ENCODE peak calls at places on chromosomes 2 and 18, in five cellular contexts. One of them, this sample, is unnamed.
A peak's percentile ranks its signal among the peaks of the same experiment; 100 is the strongest.

GRCh38 chr18:47915229-47915628 is 15.2 kb downstream of the SMAD2 start:
- DNase-seq in IMR-90: peak; percentile 30
- DNase-seq in SK-N-SH: no peak
- DNase-seq in Karpas-422: no peak
- DNase-seq in GM23248: peak; percentile 30
- DNase-seq in this sample: no peak

GRCh38 chr2:20622731-20623130 is 28.2 kb downstream of the HS1BP3 start:
- DNase-seq in IMR-90: no peak
- DNase-seq in SK-N-SH: peak; percentile 41
- DNase-seq in Karpas-422: no peak
- DNase-seq in GM23248: no peak
- DNase-seq in this sample: peak; percentile 1

GRCh38 chr18:74499633-74500032 is 3.5 kb downstream of the CNDP2 start:
- DNase-seq in IMR-90: no peak
- DNase-seq in SK-N-SH: no peak
- DNase-seq in Karpas-422: peak; percentile 84
- DNase-seq in GM23248: peak; percentile 53
- DNase-seq in this sample: peak; percentile 73

GRCh38 chr2:235052514-235053354 is 100.9 kb downstream of the SH3BP4 start:
- DNase-seq in IMR-90: no peak
- DNase-seq in SK-N-SH: no peak
- DNase-seq in Karpas-422: no peak
- DNase-seq in GM23248: no peak
- DNase-seq in this sample: no peak

GRCh38 chr18:74949611-74950010 is 259.3 kb downstream of the PTGR3 start:
- DNase-seq in IMR-90: no peak
- DNase-seq in SK-N-SH: no peak
- DNase-seq in Karpas-422: no peak
- DNase-seq in GM23248: no peak
- DNase-seq in this sample: no peak

GRCh38 chr2:40244251-40245010 is 207.5 kb downstream of the SLC8A1 start:
- DNase-seq in IMR-90: peak; percentile 75
- DNase-seq in SK-N-SH: peak; percentile 42
- DNase-seq in Karpas-422: peak; percentile 78
- DNase-seq in GM23248: peak; percentile 77
- DNase-seq in this sample: peak; percentile 89

GRCh38 chr2:201242562-201243277 is 17.6 kb upstream of the CASP8 start:
- DNase-seq in IMR-90: no peak
- DNase-seq in SK-N-SH: no peak
- DNase-seq in Karpas-422: no peak
- DNase-seq in GM23248: no peak
- DNase-seq in this sample: no peak

GRCh38 chr2:203022751-203023150 is 8.1 kb downstream of the NBEAL1 start:
- DNase-seq in IMR-90: peak; percentile 42
- DNase-seq in SK-N-SH: no peak
- DNase-seq in Karpas-422: no peak
- DNase-seq in GM23248: peak; percentile 65
- DNase-seq in this sample: no peak

GRCh38 chr2:16375981-16376380 is 289.7 kb downstream of the CYRIA start:
- DNase-seq in IMR-90: no peak
- DNase-seq in SK-N-SH: no peak
- DNase-seq in Karpas-422: no peak
- DNase-seq in GM23248: no peak
- DNase-seq in this sample: no peak

GRCh38 chr2:213157242-213157641 is 5.8 kb upstream of the IKZF2 start:
- DNase-seq in IMR-90: peak; percentile 23
- DNase-seq in SK-N-SH: no peak
- DNase-seq in Karpas-422: no peak
- DNase-seq in GM23248: no peak
- DNase-seq in this sample: no peak

GRCh38 chr2:158191076-158191566 is 89.4 kb downstream of the UPP2 start:
- DNase-seq in IMR-90: no peak
- DNase-seq in SK-N-SH: no peak
- DNase-seq in Karpas-422: no peak
- DNase-seq in GM23248: peak; percentile 10
- DNase-seq in this sample: peak; percentile 67

GRCh38 chr18:70243545-70243944 is 38.1 kb upstream of the RTTN start:
- DNase-seq in IMR-90: no peak
- DNase-seq in SK-N-SH: no peak
- DNase-seq in Karpas-422: no peak
- DNase-seq in GM23248: no peak
- DNase-seq in this sample: no peak

GRCh38 chr2:174748948-174749347 is 15.3 kb downstream of the CHRNA1 start:
- DNase-seq in IMR-90: peak; percentile 50
- DNase-seq in SK-N-SH: peak; percentile 77
- DNase-seq in Karpas-422: peak; percentile 82
- DNase-seq in GM23248: peak; percentile 66
- DNase-seq in this sample: peak; percentile 89

GRCh38 chr2:111207892-111208291 is 87.2 kb downstream of the BCL2L11 start:
- DNase-seq in IMR-90: no peak
- DNase-seq in SK-N-SH: no peak
- DNase-seq in Karpas-422: no peak
- DNase-seq in GM23248: no peak
- DNase-seq in this sample: no peak

GRCh38 chr2:7498927-7499489 is 581.8 kb downstream of the RNF144A start:
- DNase-seq in IMR-90: no peak
- DNase-seq in SK-N-SH: no peak
- DNase-seq in Karpas-422: no peak
- DNase-seq in GM23248: no peak
- DNase-seq in this sample: no peak

GRCh38 chr2:25829377-25829704 is 48.9 kb downstream of the ASXL2 start:
- DNase-seq in IMR-90: peak; percentile 25
- DNase-seq in SK-N-SH: no peak
- DNase-seq in Karpas-422: no peak
- DNase-seq in GM23248: no peak
- DNase-seq in this sample: no peak

GRCh38 chr18:45557779-45558178 is 57.5 kb upstream of the SLC14A2 start:
- DNase-seq in IMR-90: no peak
- DNase-seq in SK-N-SH: no peak
- DNase-seq in Karpas-422: no peak
- DNase-seq in GM23248: no peak
- DNase-seq in this sample: no peak

GRCh38 chr2:26363323-26363722 is 16.7 kb upstream of the ADGRF3 start:
- DNase-seq in IMR-90: peak; percentile 31
- DNase-seq in SK-N-SH: no peak
- DNase-seq in Karpas-422: no peak
- DNase-seq in GM23248: peak; percentile 57
- DNase-seq in this sample: peak; percentile 89

GRCh38 chr18:49431563-49431962 is 28.9 kb downstream of the DYM start:
- DNase-seq in IMR-90: peak; percentile 40
- DNase-seq in SK-N-SH: no peak
- DNase-seq in Karpas-422: no peak
- DNase-seq in GM23248: no peak
- DNase-seq in this sample: no peak

GRCh38 chr2:108271691-108272253 is 16.9 kb upstream of the SULT1C2 start:
- DNase-seq in IMR-90: peak; percentile 84
- DNase-seq in SK-N-SH: no peak
- DNase-seq in Karpas-422: no peak
- DNase-seq in GM23248: peak; percentile 79
- DNase-seq in this sample: peak; percentile 91

GRCh38 chr18:39799010-39799409 is 2156.0 kb upstream of the PIK3C3 start:
- DNase-seq in IMR-90: no peak
- DNase-seq in SK-N-SH: no peak
- DNase-seq in Karpas-422: no peak
- DNase-seq in GM23248: peak; percentile 53
- DNase-seq in this sample: no peak

GRCh38 chr18:50578651-50579050 is 18.8 kb downstream of the MAPK4 start:
- DNase-seq in IMR-90: no peak
- DNase-seq in SK-N-SH: no peak
- DNase-seq in Karpas-422: no peak
- DNase-seq in GM23248: no peak
- DNase-seq in this sample: no peak

GRCh38 chr2:60446413-60447358 is 106.8 kb downstream of the BCL11A start:
- DNase-seq in IMR-90: no peak
- DNase-seq in SK-N-SH: no peak
- DNase-seq in Karpas-422: peak; percentile 82
- DNase-seq in GM23248: no peak
- DNase-seq in this sample: no peak
- H3K4me1 ChIP-seq in IMR-90: no peaks in the 10 kb centered on the region
- H3K4me1 ChIP-seq in SK-N-SH: no peaks in the 10 kb centered on the region
- H3K4me1 ChIP-seq in Karpas-422: peaks cover 50% of the 10 kb centered on the region
- H3K4me1 ChIP-seq in GM23248: no peaks in the 10 kb centered on the region
- H3K4me1 ChIP-seq in this sample: no peaks in the 10 kb centered on the region

DNA sequence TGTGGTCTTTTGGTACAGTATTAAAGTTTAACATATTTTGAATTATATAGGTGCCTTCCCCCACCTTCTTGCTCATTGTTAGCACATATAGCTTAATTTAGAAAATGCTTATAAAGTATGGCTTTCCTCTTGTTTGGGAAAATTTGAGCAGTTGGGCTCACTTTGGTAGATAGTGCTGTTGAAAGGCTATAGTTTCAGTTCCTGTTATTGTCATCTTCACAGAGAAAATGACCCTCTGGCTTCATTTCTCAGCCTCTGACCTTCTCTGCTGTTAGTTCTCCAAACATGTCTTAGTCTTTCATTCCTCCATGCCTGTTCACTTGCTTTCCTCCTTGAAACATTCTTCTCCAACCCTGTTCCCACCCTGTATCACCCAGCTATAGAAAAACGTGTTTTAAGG is 200.6 kb downstream of the WDR7 start:
- DNase-seq in IMR-90: no peak
- DNase-seq in SK-N-SH: no peak
- DNase-seq in Karpas-422: no peak
- DNase-seq in GM23248: no peak
- DNase-seq in this sample: no peak
- H2AFZ ChIP-seq in IMR-90: no peak overlapping the region
- H2AFZ ChIP-seq in SK-N-SH: no peak overlapping the region
- H2AFZ ChIP-seq in Karpas-422: no peak overlapping the region
- H2AFZ ChIP-seq in GM23248: no peak overlapping the region
- H2AFZ ChIP-seq in this sample: no peak overlapping the region

GRCh38 chr2:11311543-11311942 is 32.9 kb downstream of the ROCK2 start:
- DNase-seq in IMR-90: no peak
- DNase-seq in SK-N-SH: no peak
- DNase-seq in Karpas-422: no peak
- DNase-seq in GM23248: no peak
- DNase-seq in this sample: no peak
- H3K4me1 ChIP-seq in IMR-90: peaks cover 3% of the 10 kb centered on the region
- H3K4me1 ChIP-seq in SK-N-SH: peaks cover 21% of the 10 kb centered on the region
- H3K4me1 ChIP-seq in Karpas-422: peaks cover 11% of the 10 kb centered on the region
- H3K4me1 ChIP-seq in GM23248: peaks cover 28% of the 10 kb centered on the region
- H3K4me1 ChIP-seq in this sample: peaks cover 4% of the 10 kb centered on the region

DNA sequence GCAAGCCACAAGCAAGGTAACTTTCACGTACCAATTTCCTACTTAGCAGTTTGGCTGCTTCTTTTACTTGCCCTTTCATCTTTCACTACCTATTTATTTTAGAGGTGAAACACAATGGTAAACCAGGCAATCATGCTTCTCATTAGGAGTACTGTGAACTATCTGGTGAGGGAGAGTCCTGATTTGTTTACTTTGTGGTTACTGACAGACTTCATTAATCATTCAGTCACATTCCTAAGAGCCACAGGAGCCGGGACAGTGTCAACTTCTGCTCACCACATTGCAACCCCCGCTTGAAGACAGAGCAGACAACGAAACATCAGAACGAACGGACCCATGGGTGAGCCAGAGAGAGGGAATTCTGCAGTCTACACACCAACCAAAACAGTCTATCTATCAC is 28.8 kb downstream of the TUBB6 start:
- DNase-seq in IMR-90: peak; percentile 67
- DNase-seq in SK-N-SH: no peak
- DNase-seq in Karpas-422: no peak
- DNase-seq in GM23248: peak; percentile 36
- DNase-seq in this sample: no peak
- H2AFZ ChIP-seq in IMR-90: no peak overlapping the region
- H2AFZ ChIP-seq in SK-N-SH: no peak overlapping the region
- H2AFZ ChIP-seq in Karpas-422: no peak overlapping the region
- H2AFZ ChIP-seq in GM23248: no peak overlapping the region
- H2AFZ ChIP-seq in this sample: no peak overlapping the region

GRCh38 chr2:238380336-238380735 is 46.4 kb upstream of the ASB1 start:
- DNase-seq in IMR-90: no peak
- DNase-seq in SK-N-SH: no peak
- DNase-seq in Karpas-422: no peak
- DNase-seq in GM23248: no peak
- DNase-seq in this sample: no peak

GRCh38 chr2:238380785-238381184 is 45.9 kb upstream of the ASB1 start:
- DNase-seq in IMR-90: peak; percentile 74
- DNase-seq in SK-N-SH: no peak
- DNase-seq in Karpas-422: no peak
- DNase-seq in GM23248: peak; percentile 70
- DNase-seq in this sample: peak; percentile 87

GRCh38 chr2:238379096-238379810 is 47.5 kb upstream of the ASB1 start:
- DNase-seq in IMR-90: peak; percentile 77
- DNase-seq in SK-N-SH: no peak
- DNase-seq in Karpas-422: no peak
- DNase-seq in GM23248: peak; percentile 32
- DNase-seq in this sample: peak; percentile 82

GRCh38 chr2:238378230-238379095 is 48.3 kb upstream of the ASB1 start:
- DNase-seq in IMR-90: no peak
- DNase-seq in SK-N-SH: no peak
- DNase-seq in Karpas-422: no peak
- DNase-seq in GM23248: no peak
- DNase-seq in this sample: no peak

DNA sequence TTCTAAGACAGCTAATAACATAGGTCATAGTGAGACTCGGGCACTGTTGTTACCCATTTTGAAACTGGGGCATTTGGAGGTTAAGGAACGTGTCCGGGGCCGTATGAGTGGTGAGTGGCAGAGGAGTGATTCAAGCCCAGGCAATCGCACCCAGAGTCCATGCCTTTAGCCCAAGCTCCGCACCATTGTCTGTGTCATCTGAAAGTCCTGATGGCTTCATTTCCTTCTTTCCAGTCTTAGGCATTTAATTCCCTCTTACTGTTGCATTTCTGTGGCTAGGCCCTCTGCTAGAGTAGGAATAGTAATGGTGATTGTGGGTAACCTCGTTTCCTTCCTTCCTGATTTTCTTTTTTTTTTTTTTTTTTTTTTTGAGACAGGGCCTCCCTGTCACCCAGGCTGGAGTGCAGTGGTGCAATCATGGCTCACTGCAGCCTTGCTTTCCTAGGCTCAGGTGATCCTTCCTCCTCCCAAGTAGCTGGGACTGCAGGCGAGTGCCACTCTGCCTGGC is 49.8 kb upstream of the ASB1 start:
- DNase-seq in IMR-90: peak; percentile 30
- DNase-seq in SK-N-SH: no peak
- DNase-seq in Karpas-422: no peak
- DNase-seq in GM23248: peak; percentile 23
- DNase-seq in this sample: no peak
- H3K4me1 ChIP-seq in IMR-90: peaks cover 18% of the 10 kb centered on the region
- H3K4me1 ChIP-seq in SK-N-SH: no peaks in the 10 kb centered on the region
- H3K4me1 ChIP-seq in Karpas-422: no peaks in the 10 kb centered on the region
- H3K4me1 ChIP-seq in GM23248: peaks cover 13% of the 10 kb centered on the region
- H3K4me1 ChIP-seq in this sample: peaks cover 47% of the 10 kb centered on the region

GRCh38 chr2:62706721-62707516 is 1.4 kb downstream of the EHBP1 start:
- DNase-seq in IMR-90: no peak
- DNase-seq in SK-N-SH: no peak
- DNase-seq in Karpas-422: no peak
- DNase-seq in GM23248: peak; percentile 25
- DNase-seq in this sample: peak; percentile 54
- H2AFZ ChIP-seq in IMR-90: peak overlapping the region; percentile 94
- H2AFZ ChIP-seq in SK-N-SH: peak overlapping the region; percentile 67
- H2AFZ ChIP-seq in Karpas-422: no peak overlapping the region
- H2AFZ ChIP-seq in GM23248: peak overlapping the region; percentile 54
- H2AFZ ChIP-seq in this sample: peak overlapping the region; percentile 76

GRCh38 chr2:207863345-207863744 is 93.6 kb upstream of the FZD5 start:
- DNase-seq in IMR-90: no peak
- DNase-seq in SK-N-SH: no peak
- DNase-seq in Karpas-422: no peak
- DNase-seq in GM23248: no peak
- DNase-seq in this sample: no peak
- H3K4me1 ChIP-seq in IMR-90: no peaks in the 10 kb centered on the region
- H3K4me1 ChIP-seq in SK-N-SH: no peaks in the 10 kb centered on the region
- H3K4me1 ChIP-seq in Karpas-422: no peaks in the 10 kb centered on the region
- H3K4me1 ChIP-seq in GM23248: no peaks in the 10 kb centered on the region
- H3K4me1 ChIP-seq in this sample: no peaks in the 10 kb centered on the region

This sample was measured in osteoblast.